ENCODE peak calls at places on chromosome X, in six cellular contexts. T is GM12878, D is suprapubic skin, E is sigmoid colon, O is SK-N-SH, F is stomach. X is an unnamed sample. For H3K36me3, the result is how much of the 10 kb centered on the place peaks cover.

GRCh38 chrX:122579521-122579920 is 604.6 kb upstream of the GRIA3 start:
- DNase-seq in T (no peak), D (no peak), E (no peak), O (no peak), F (no peak), X (no peak)

GRCh38 chrX:261167-261857 is 19.9 kb upstream of the PLCXD1 start:
- DNase-seq in T (no peak), D (peak), E (peak), O (no peak), F (peak), X (no peak)

GRCh38 chrX:18160369-18160768 is 60.3 kb downstream of the BEND2 start:
- DNase-seq in T (no peak), D (no peak), E (no peak), O (no peak), F (no peak), X (no peak)

GRCh38 chrX:132786217-132786616 is 172.2 kb downstream of the HS6ST2 start:
- DNase-seq in T (no peak), D (no peak), E (no peak), O (no peak), F (no peak), X (no peak)

GRCh38 chrX:46965125-46965758 is 53.0 kb downstream of the JADE3 start:
- DNase-seq in T (no peak), D (no peak), E (no peak), O (no peak), F (no peak), X (no peak)

GRCh38 chrX:150779367-150779766 is 86.2 kb downstream of the MTMR1 start:
- DNase-seq in T (no peak), D (no peak), E (no peak), O (no peak), F (no peak), X (no peak)

GRCh38 chrX:16436348-16437188 is 213.4 kb upstream of the S100G start:
- DNase-seq in T (peak), D (peak), E (peak), O (peak), F (peak), X (no peak)

GRCh38 chrX:96474357-96475125 is 210.1 kb upstream of the DIAPH2 start:
- DNase-seq in T (no peak), D (no peak), E (no peak), O (no peak), F (no peak), X (no peak)

GRCh38 chrX:75045369-75045768 is 110.7 kb downstream of the ABCB7 start:
- DNase-seq in T (no peak), D (no peak), E (no peak), O (no peak), F (no peak), X (no peak)

GRCh38 chrX:31497086-31497485 is 425.2 kb upstream of the FTHL17 start:
- DNase-seq in T (no peak), D (no peak), E (no peak), O (no peak), F (no peak), X (no peak)

GRCh38 chrX:125894947-125895346 is 271.1 kb downstream of the DCAF12L2 start:
- DNase-seq in T (no peak), D (no peak), E (no peak), O (no peak), F (no peak), X (no peak)

GRCh38 chrX:85698921-85699320 is 319.5 kb upstream of the POF1B start:
- DNase-seq in T (no peak), D (no peak), E (no peak), O (no peak), F (no peak), X (no peak)

GRCh38 chrX:3548743-3549441 is 164.6 kb downstream of the PRKX start:
- DNase-seq in T (no peak), D (no peak), E (no peak), O (peak), F (no peak), X (no peak)

GRCh38 chrX:152821145-152821765 is 9.3 kb downstream of the CETN2 start:
- DNase-seq in T (no peak), D (no peak), E (no peak), O (peak), F (peak), X (no peak)

GRCh38 chrX:119488749-119489148 is 20.5 kb downstream of the SLC25A5 start:
- DNase-seq in T (no peak), D (no peak), E (peak), O (peak), F (peak), X (no peak)

GRCh38 chrX:9873952-9874351 is 87.7 kb downstream of the SHROOM2 start:
- DNase-seq in T (no peak), D (no peak), E (no peak), O (peak), F (peak), X (peak)

GRCh38 chrX:137651647-137652046 is 85.7 kb downstream of the ZIC3 start:
- DNase-seq in T (no peak), D (no peak), E (no peak), O (no peak), F (no peak), X (no peak)

GRCh38 chrX:134551365-134552095 is 91.6 kb downstream of the HPRT1 start:
- DNase-seq in T (no peak), D (no peak), E (no peak), O (no peak), F (no peak), X (no peak)

GRCh38 chrX:81202413-81202794 is 502 bp downstream of the SH3BGRL start:
- DNase-seq in T (no peak), D (no peak), E (no peak), O (no peak), F (no peak), X (no peak)

GRCh38 chrX:25968920-25969319 is 169.2 kb upstream of the MAGEB18 start:
- DNase-seq in T (no peak), D (no peak), E (no peak), O (peak), F (no peak), X (no peak)

GRCh38 chrX:39757971-39758370 is 339.8 kb downstream of the BCOR start:
- DNase-seq in T (no peak), D (no peak), E (no peak), O (no peak), F (no peak), X (no peak)

GRCh38 chrX:87299563-87300160 is 217.9 kb upstream of the KLHL4 start:
- DNase-seq in T (no peak), D (no peak), E (no peak), O (no peak), F (no peak), X (no peak)

GRCh38 chrX:52216541-52216940 is 31.9 kb downstream of the MAGED4 start:
- DNase-seq in T (no peak), D (no peak), E (no peak), O (no peak), F (no peak), X (no peak)

GRCh38 chrX:107736781-107737531 is 38.6 kb downstream of the TSC22D3 start:
- DNase-seq in T (no peak), D (no peak), E (no peak), O (no peak), F (no peak), X (no peak)

GRCh38 chrX:12390301-12390700 is 252.0 kb downstream of the FRMPD4 start:
- DNase-seq in T (no peak), D (no peak), E (no peak), O (no peak), F (no peak), X (no peak)

GRCh38 chrX:9855536-9856320 is 69.5 kb downstream of the SHROOM2 start:
- DNase-seq in T (no peak), D (no peak), E (peak), O (no peak), F (no peak), X (no peak)

GRCh38 chrX:2967998-2968909 is 38.1 kb upstream of the ARSH start:
- DNase-seq in T (no peak), D (no peak), E (no peak), O (no peak), F (no peak), X (no peak)

GRCh38 chrX:30301977-30302376 is 7.2 kb downstream of the NR0B1 start:
- DNase-seq in T (no peak), D (no peak), E (no peak), O (no peak), F (no peak), X (no peak)

GRCh38 chrX:151973851-151974335 is 583 bp downstream of the GABRE start:
- DNase-seq in T (no peak), D (no peak), E (no peak), O (peak), F (no peak), X (no peak)

GRCh38 chrX:65874765-65875164 is 165.1 kb downstream of the VSIG4 start:
- DNase-seq in T (no peak), D (no peak), E (no peak), O (no peak), F (no peak), X (peak)

GRCh38 chrX:65878456-65878855 is 161.4 kb downstream of the VSIG4 start:
- DNase-seq in T (no peak), D (no peak), E (no peak), O (no peak), F (no peak), X (no peak)

GRCh38 chrX:65877953-65878352 is 161.9 kb downstream of the VSIG4 start:
- DNase-seq in T (no peak), D (no peak), E (no peak), O (no peak), F (no peak), X (no peak)

GRCh38 chrX:65883556-65883955 is 156.3 kb downstream of the VSIG4 start:
- DNase-seq in T (no peak), D (no peak), E (no peak), O (no peak), F (no peak), X (no peak)

GRCh38 chrX:65879977-65880799 is 159.7 kb downstream of the VSIG4 start:
- DNase-seq in T (no peak), D (no peak), E (no peak), O (no peak), F (no peak), X (no peak)
- TF ChIP-seq EP300 in T (no peak), D (no peak), E (no peak), O (no peak), F (no peak), X (no peak)

DNA sequence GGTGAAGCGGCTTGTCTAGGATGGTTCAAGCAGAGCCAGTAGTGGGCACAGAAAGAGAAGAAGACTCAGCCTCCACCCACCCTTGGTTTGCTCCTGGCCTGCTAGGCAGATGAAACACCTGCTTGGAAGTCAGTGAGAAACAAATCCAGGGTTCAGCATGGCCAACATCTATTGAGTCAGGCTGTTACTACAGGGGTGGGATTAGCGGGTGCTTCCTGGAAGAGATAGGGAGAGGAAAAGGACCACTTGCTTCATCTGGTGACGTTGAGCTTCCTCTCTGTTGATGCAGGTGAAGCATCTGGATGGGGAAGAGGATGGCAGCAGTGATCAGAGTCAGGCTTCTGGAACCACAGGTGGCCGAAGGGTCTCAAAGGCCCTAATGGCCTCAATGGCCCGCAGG is 3.0 kb downstream of the MAGED2 start:
- DNase-seq in T (no peak), D (no peak), E (no peak), O (no peak), F (no peak), X (no peak)
- H3K36me3 ChIP-seq in T (under half), D (under half), E (under half), O (under half), F (half or more), X (under half)

GRCh38 chrX:56564182-56564885 is 907 bp downstream of the UBQLN2 start:
- DNase-seq in T (no peak), D (no peak), E (no peak), O (peak), F (no peak), X (no peak)
- TF ChIP-seq POLR2AphosphoS5 in T (no peak), D (no peak), E (no peak), O (no peak), F (no peak), X (no peak)

DNA sequence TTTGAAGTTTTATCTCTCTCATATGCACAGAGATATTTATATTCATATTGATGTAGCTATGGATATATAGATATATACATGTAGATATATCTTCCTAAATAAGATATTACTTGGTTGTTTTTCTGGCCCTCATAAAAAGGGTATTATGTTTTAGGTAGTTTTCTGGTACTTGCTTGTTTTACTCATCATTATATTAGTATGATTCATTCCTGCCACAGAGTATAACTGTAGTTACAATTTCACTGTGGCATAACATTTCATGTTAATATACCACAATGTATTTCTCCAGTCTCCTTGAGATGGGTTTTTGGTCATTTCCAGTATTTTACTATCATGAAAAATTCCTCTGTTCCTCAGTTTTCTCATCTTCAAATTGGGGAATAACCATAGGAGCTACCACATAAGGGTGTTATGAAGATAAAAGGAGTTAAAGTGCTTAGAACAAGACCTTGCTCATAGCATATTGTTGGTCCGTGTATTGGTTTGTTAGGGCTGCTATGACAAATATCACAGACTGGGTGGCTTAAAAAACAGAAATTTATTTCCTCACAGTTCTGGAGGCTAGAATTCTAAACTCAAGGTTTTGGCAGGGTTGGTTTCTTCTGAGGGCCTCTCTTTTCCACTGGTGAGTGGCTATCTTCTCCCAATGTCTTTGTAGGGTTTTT is 129.7 kb downstream of the TMEM164 start:
- DNase-seq in T (no peak), D (no peak), E (no peak), O (no peak), F (no peak), X (no peak)
- TF ChIP-seq EP300 in T (no peak), D (no peak), E (no peak), O (no peak), F (no peak), X (no peak)

GRCh38 chrX:49177338-49177833 is 5.7 kb downstream of the PLP2 start:
- DNase-seq in T (no peak), D (no peak), E (peak), O (no peak), F (no peak), X (no peak)

GRCh38 chrX:49179358-49179757 is 6.8 kb downstream of the PRICKLE3 start:
- DNase-seq in T (no peak), D (no peak), E (no peak), O (no peak), F (no peak), X (no peak)

GRCh38 chrX:49176421-49177326 is 5.0 kb downstream of the PLP2 start:
- DNase-seq in T (no peak), D (no peak), E (peak), O (no peak), F (no peak), X (peak)

GRCh38 chrX:49178537-49178936 is 6.8 kb downstream of the PLP2 start:
- DNase-seq in T (no peak), D (no peak), E (peak), O (no peak), F (no peak), X (no peak)

GRCh38 chrX:49177873-49178480 is 6.3 kb downstream of the PLP2 start:
- DNase-seq in T (no peak), D (no peak), E (peak), O (no peak), F (no peak), X (no peak)
- H3K36me3 ChIP-seq in T (under half), D (under half), E (under half), O (under half), F (half or more), X (under half)

DNA sequence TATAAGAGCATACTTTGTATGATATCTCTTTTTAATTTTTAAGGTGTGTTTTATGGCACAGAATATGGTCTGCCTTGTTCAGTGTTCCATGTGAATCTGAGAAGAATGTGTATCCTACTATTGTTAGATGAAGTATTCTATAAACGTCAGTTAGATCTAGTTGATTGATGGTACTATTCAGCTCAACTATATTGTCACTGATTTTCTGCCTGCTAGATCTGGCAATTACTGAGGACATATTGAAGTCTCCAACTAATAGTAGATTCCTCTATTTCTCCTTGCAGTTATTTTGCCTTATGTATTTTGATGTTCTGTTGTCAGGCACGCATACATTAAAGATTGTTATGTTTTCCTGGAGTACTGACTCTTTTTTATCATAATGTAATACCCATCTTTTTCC is 39.8 kb downstream of the AWAT2 start:
- DNase-seq in T (no peak), D (no peak), E (no peak), O (no peak), F (no peak), X (no peak)
- TF ChIP-seq POLR2AphosphoS5 in T (no peak), D (no peak), E (no peak), O (no peak), F (no peak), X (no peak)

X was measured in upper lobe of left lung.